ENCODE peak calls at places on chromosomes 11 and 22, in five cellular contexts. O is lung, Z is breast epithelium, S is fibroblast of lung, T is gastrocnemius medialis. U is an unnamed sample. For H3K4me1, the result is how much of the 10 kb centered on the place peaks cover.

GRCh38 chr22:32532819-32533128 is 58.2 kb downstream of the FBXO7 start:
- DNase-seq in O (no peak), T (no peak), Z (peak), S (no peak), U (no peak)

GRCh38 chr11:67616431-67617242 is 9.9 kb downstream of the NDUFV1 start:
- DNase-seq in S (no peak), T (no peak), O (no peak), Z (no peak), U (no peak)

GRCh38 chr22:16586170-16586569 is 6.4 kb downstream of the CCT8L2 start:
- DNase-seq in T (no peak), S (no peak), Z (no peak), O (no peak), U (no peak)

GRCh38 chr11:95703059-95703458 is 86.5 kb downstream of the FAM76B start:
- DNase-seq in S (no peak), T (no peak), Z (no peak), O (no peak), U (no peak)

GRCh38 chr22:43996170-43996980 is 27.7 kb upstream of the PARVB start:
- DNase-seq in O (peak), T (no peak), Z (no peak), S (no peak), U (peak)

GRCh38 chr11:109390752-109391151 is 31.2 kb upstream of the C11orf87 start:
- DNase-seq in Z (no peak), T (no peak), S (no peak), O (no peak), U (no peak)

GRCh38 chr11:6486938-6487337 is 5.6 kb downstream of the TIMM10B start:
- DNase-seq in Z (no peak), O (no peak), T (no peak), S (no peak), U (no peak)

GRCh38 chr11:22634897-22635629 is 9.4 kb upstream of the FANCF start:
- DNase-seq in Z (no peak), O (no peak), T (no peak), S (peak), U (no peak)

GRCh38 chr11:61121917-61122316 is 19.6 kb downstream of the CD5 start:
- DNase-seq in S (no peak), T (no peak), Z (no peak), O (no peak), U (no peak)

GRCh38 chr11:86388198-86388597 is 13.5 kb downstream of the CCDC81 start:
- DNase-seq in Z (no peak), S (no peak), T (no peak), O (no peak), U (no peak)

DNA sequence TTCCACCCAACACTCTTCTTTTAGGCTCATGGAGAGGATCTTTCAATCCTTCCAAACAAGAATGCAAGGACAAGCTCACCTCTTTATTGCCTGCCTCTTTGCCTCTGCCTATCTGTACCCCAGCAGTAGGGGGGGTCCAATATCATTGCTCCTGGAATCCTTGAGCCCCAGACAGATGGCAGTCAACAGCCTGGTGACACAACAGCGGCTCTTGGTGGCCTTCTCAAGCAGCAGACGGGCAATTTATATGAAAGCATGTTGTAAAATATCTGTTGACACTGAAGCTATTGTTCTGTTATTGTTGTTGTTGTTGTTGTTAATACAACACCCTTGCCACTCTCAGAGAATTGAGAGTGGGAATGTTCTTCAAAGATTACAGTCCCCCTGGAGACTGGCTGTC is 480.0 kb upstream of the CADM1 start:
- DNase-seq in O (no peak), T (no peak), S (no peak), Z (no peak), U (no peak)
- TF ChIP-seq CTCF in O (no peak), T (no peak), S (no peak), Z (no peak), U (no peak)

GRCh38 chr11:73308963-73309960 is 1.2 kb downstream of the ARHGEF17 start:
- DNase-seq in Z (peak), S (peak), T (peak), O (peak), U (peak)
- H3K4me1 ChIP-seq in Z (under half), S (under half), T (under half), O (under half), U (under half)

GRCh38 chr11:111765320-111765983 is 737 bp downstream of the PPP2R1B start:
- DNase-seq in S (peak), T (no peak), O (peak), Z (no peak), U (no peak)

GRCh38 chr11:111762981-111763643 is 3.1 kb downstream of the PPP2R1B start:
- DNase-seq in O (no peak), T (no peak), S (peak), Z (no peak), U (no peak)

GRCh38 chr11:111762526-111762925 is 3.7 kb downstream of the PPP2R1B start:
- DNase-seq in Z (no peak), O (no peak), T (no peak), S (no peak), U (no peak)

GRCh38 chr11:111765984-111766833 is at the start of gene PPP2R1B:
- DNase-seq in S (peak), Z (peak), O (peak), T (peak), U (no peak)

DNA sequence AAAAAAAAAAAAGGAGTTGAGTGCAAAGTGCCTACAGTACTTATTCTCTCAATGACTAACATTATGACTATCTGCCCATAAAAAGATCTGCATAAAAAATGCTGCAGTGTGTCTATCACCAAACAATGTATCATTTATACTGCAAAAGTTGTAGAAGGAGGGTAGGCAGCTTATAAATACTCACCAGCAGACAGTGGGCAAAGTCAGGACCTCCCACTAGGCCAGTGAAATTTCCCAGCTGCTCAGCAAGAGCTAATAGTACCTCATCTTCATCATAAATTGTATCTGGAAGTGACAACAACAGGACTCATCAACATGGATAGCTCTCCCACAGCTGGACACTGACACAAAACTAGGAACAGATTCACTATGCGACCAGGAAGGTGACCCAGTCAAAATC is 1.6 kb downstream of the PPP2R1B start:
- DNase-seq in T (no peak), S (peak), Z (no peak), O (no peak), U (no peak)
- H3K4me3 ChIP-seq in T (no peak), S (peak), Z (peak), O (peak), U (peak)

DNA sequence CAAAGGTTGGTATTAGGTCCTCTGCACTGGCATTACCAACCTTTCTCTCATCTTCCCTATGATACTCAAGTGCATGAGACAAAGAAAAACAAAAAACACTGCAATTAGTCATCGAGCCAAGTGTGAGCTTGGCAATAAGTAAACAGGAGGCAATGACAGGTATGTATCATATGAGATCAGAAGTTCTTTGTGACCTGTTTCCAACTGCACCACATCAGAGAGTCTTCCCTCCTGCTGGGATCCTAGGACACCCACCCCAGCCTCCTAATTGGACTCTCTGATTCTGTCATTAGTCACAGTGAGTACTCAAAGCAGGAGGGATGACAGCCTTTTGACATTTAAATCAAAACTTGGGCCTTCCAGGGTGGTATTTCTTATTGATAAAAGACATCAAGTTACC is 7.8 kb upstream of the JAML start:
- DNase-seq in S (no peak), O (no peak), T (no peak), Z (no peak), U (no peak)
- TF ChIP-seq CTCF in S (no peak), O (no peak), T (no peak), Z (no peak), U (no peak)

GRCh38 chr22:36328635-36329216 is 59.0 kb downstream of the MYH9 start:
- DNase-seq in T (peak), O (peak), S (peak), Z (peak), U (peak)
- H3K4me1 ChIP-seq in T (half or more), O (under half), S (half or more), Z (half or more), U (half or more)

DNA sequence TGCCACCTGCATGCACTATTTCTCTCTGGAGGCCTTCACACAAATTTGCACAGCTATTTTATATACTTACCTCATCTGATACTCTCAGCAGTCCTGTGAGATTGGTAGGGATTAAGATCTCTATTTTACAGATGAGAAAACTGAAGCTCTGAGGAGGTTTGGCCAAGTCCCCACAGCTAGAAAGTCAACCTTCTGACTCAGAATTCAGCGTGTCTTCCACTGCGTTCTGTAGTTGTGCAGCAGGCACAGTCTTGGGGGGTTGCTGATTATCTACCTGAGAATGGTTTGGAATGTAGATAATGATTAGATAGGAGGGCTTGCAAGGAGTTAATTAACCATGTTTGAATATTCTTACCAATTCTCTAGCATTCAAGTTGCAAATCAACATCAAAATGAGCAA is 2.5 kb upstream of the SORL1 start:
- DNase-seq in S (no peak), T (no peak), O (no peak), Z (no peak), U (no peak)
- H3K4me3 ChIP-seq in S (no peak), T (no peak), O (no peak), Z (no peak), U (no peak)

DNA sequence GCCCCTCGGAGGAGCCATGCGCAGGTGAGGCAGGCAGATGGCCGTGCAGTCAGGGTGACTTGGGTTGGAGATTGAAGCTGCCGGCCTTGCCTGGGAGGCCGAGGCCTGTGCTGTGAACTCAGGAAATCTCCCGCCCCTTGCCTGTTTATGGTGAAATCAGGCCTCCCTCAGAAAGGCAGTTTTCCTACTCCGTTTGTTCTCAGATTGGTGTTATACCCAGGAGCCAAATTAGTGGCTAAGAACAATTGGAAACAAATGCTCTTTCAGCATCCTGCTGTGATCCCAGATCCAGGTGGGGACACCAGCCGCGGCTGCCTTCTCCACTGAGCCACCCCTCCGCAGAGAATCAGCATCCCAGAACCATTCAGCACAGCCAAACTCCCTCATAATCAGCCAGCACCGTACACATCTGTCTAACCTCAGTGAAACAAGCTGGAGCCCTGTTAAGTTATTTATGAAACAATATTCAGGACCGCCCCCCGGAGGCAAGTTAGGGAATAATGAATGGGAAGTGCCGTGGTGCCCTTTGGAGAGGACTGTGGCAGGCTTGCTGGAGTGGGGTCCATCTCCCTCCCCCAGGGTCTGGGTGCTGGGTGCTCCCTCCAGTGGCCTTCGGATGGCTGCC is 60.0 kb downstream of the PKNOX2 start:
- DNase-seq in T (no peak), Z (no peak), O (no peak), S (peak), U (no peak)
- TF ChIP-seq CTCF in T (peak), Z (no peak), O (no peak), S (peak), U (peak)

GRCh38 chr11:12721816-12722604 is 47.8 kb downstream of the TEAD1 start:
- DNase-seq in S (no peak), T (no peak), O (no peak), Z (no peak), U (no peak)
- H3K4me1 ChIP-seq in S (under half), T (half or more), O (under half), Z (under half), U (under half)